ENCODE peak calls at places on chromosomes 6 and 20, in seven cellular contexts. U is heart right ventricle, H is Panc1, R is lower leg skin, O is fibroblast of mammary gland, D is IMR-90, V is esophagus squamous epithelium. G is an unnamed sample.

GRCh38 chr20:53943522-53944291 is 126.7 kb downstream of the BCAS1 start:
- DNase-seq in R (no peak), D (peak; percentile 39), H (no peak), O (peak; percentile 54), V (no peak), U (no peak), G (no peak)

GRCh38 chr20:34185766-34186620 is 55.2 kb upstream of the ASIP start:
- DNase-seq in O (peak; percentile 72), U (no peak), H (no peak), D (no peak), R (no peak), V (no peak), G (no peak)

GRCh38 chr6:40011844-40012243 is 77.6 kb upstream of the MOCS1 start:
- DNase-seq in U (no peak), H (no peak), R (no peak), V (no peak), D (no peak), O (no peak), G (no peak)

GRCh38 chr6:71460933-71461332 is 172.3 kb downstream of the OGFRL1 start:
- DNase-seq in O (peak; percentile 53), V (no peak), H (no peak), D (peak; percentile 79), U (no peak), R (no peak), G (no peak)

GRCh38 chr6:28922841-28923317 is 906 bp downstream of the TRIM27 start:
- DNase-seq in H (no peak), O (peak; percentile 35), D (peak; percentile 31), U (no peak), V (no peak), R (no peak), G (no peak)

GRCh38 chr6:104173680-104174079 is 686.0 kb downstream of the HACE1 start:
- DNase-seq in O (no peak), H (no peak), V (no peak), R (no peak), U (no peak), D (no peak), G (no peak)

GRCh38 chr6:25142506-25142905 is 136.7 kb upstream of the CARMIL1 start:
- DNase-seq in U (no peak), O (no peak), D (no peak), V (no peak), H (no peak), R (no peak), G (no peak)

GRCh38 chr20:57656821-57657536 is 36.8 kb upstream of the ZBP1 start:
- DNase-seq in O (no peak), H (no peak), R (peak; percentile 87), V (no peak), U (no peak), D (no peak), G (no peak)

GRCh38 chr6:161029195-161029809 is 37.7 kb downstream of the MAP3K4 start:
- DNase-seq in H (no peak), U (no peak), R (no peak), D (peak; percentile 91), V (no peak), O (peak; percentile 93), G (no peak)

GRCh38 chr6:37101991-37102298 is 68.0 kb upstream of the PIM1 start:
- DNase-seq in V (no peak), U (no peak), H (no peak), R (no peak), O (no peak), D (no peak), G (no peak)

GRCh38 chr6:37104935-37105781 is 64.8 kb upstream of the PIM1 start:
- DNase-seq in R (no peak), V (no peak), D (no peak), U (no peak), O (no peak), H (no peak), G (no peak)

GRCh38 chr6:37103169-37104039 is 66.5 kb upstream of the PIM1 start:
- DNase-seq in V (no peak), H (no peak), R (peak; percentile 88), D (no peak), U (peak; percentile 48), O (no peak), G (peak; percentile 86)

GRCh38 chr6:37100740-37101139 is 69.2 kb upstream of the PIM1 start:
- DNase-seq in D (no peak), O (no peak), R (no peak), H (no peak), U (no peak), V (no peak), G (no peak)

DNA sequence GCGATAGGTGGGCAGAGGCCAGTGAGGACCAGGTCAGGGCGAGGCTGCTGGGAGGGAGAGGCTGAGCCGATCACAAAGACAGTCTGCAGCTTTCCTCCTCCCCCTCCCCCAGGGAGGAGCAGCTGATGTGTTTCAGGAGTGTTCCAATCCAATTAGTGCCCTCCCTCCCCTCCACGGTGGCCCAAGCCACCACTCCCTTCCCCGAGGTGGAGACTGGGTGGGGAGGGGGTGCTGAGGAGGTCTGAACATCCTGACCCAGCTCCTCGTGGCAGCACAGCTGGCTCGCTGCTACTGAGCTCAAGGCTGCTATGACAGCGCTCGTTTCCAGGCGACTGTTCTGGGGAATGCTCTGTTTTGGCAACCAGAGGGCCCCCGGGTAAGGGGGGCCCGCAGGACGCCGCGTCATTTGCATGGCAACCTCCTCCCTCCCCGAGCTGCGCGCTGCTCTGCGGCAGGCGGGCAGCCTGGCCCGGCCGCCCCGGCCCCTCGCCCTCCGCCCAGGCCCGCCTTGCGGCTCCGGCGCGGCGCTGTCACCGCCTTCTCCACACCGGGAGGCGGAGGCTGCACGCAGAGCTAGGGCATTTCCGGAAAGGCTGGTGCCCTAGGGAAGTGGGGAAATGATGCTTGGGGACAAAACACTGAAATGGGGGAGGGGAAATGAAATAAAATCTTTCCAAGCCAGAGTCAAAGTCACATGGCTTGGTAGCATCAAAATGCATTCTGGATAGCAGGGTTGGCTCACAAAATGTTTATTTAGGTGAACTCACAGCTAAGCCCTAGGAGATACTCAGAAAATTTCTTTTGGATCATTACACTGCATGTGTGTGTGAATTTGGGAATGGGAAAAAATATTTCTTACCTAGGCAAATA is 67.4 kb upstream of the PIM1 start:
- DNase-seq in D (peak; percentile 88), V (no peak), H (peak; percentile 56), U (peak; percentile 87), O (peak; percentile 77), R (peak; percentile 96), G (peak; percentile 95)
- H3K4me3 ChIP-seq in D (peak overlapping the region; percentile 39), V (peak overlapping the region; percentile 42), H (peak overlapping the region; percentile 51), U (peak overlapping the region; percentile 52), O (peak overlapping the region; percentile 34), R (no peak overlapping the region), G (peak overlapping the region; percentile 23)

DNA sequence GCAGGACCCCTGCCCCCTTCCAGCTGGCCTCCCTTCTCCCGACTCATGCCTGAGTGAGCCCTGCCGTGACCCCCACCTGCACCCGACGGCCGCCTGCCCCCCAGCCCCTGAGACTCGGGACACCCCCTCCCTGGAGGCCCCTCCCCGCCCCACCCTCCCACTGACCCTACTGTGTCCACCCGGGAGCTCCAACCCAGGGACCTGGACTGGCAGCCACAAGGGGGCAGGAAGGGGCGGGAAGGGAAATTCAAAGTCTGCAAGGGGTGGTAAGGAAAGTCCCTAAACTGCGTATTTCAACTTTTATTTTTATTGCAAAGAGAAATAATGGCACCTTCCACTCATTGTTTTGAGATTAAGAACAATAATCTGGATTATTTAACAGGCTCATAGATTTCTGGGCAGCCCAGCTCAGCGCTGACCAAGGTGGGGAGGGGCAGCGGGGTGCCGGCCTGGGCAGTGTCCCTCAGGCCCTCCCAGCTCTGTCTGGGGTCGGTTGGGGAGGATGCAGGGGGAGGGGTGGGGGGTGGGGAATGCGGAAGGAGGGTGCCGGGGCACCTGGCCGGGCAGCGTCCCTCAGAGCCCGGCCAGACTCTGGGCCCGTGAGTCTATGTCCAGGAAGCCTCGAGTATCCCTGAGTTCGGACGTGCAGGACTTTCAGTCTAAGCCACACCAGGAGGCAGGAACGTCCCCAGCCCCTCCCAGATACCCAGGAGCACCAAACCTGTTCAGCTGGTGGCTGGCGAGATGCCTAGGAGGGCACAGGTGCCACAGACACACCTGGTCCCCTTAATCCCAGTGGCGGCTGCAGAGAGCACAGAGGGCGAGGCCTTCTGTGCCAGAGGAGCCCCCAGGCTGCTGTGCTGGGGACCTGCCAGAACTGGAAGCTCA is 1.3 kb upstream of the PTK6 start:
- DNase-seq in O (peak; percentile 46), V (no peak), H (no peak), U (no peak), D (peak; percentile 22), R (no peak), G (no peak)
- TF ChIP-seq CTCF in O (peak; percentile 11), V (peak; percentile 7), H (peak; percentile 82), U (peak; percentile 46), D (peak; percentile 21), R (no peak), G (no peak)

DNA sequence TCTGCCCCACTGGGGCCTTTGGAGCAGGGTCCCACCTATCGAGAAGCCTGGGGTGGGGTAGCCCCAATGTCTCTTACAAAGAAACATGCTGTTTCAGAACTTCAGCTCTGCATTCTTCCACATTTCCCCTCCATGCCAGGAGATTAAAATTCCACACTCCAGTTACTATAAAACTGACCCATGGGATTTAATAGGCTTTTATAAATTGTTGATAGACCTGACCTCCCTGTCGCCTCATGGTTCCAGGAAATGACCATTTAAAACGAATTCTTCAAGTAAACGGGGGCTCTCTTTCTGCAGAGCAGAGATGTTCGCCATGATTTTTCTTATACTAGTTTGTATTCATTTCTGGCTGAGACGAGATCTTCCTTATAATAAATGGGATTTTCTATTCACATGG is 19.3 kb downstream of the RIN2 start:
- DNase-seq in V (no peak), R (no peak), O (no peak), H (no peak), D (no peak), U (no peak), G (no peak)
- H3K4me3 ChIP-seq in V (no peak overlapping the region), R (no peak overlapping the region), O (no peak overlapping the region), H (no peak overlapping the region), D (no peak overlapping the region), U (no peak overlapping the region), G (no peak overlapping the region)

DNA sequence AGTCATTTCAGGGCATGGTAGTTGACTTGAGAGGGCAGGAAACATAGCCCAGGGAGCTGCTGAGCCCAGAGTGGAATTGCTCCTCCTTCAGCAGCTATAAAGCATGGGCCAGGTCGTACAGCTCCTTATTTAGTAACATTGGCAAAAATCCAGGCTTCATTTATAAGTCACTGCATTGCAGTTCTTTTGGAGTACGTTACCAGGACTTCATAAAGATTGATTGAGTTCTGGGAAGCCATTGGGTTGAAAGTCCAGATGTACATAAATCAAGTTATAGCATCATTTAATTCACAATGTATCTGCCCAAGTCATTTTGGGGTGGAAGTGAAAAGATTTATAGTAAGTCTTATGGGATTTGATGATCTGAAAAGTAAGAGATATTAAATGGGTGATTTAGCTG is 53.0 kb upstream of the ANKEF1 start:
- DNase-seq in U (no peak), D (no peak), O (peak; percentile 20), H (no peak), R (no peak), V (no peak), G (no peak)
- TF ChIP-seq CTCF in U (no peak), D (no peak), O (no peak), H (no peak), R (no peak), V (no peak), G (no peak)

GRCh38 chr6:116087437-116088027 is 13.1 kb upstream of the NT5DC1 start:
- DNase-seq in V (no peak), D (peak; percentile 78), R (no peak), U (no peak), O (peak; percentile 26), H (no peak), G (no peak)
- H3K4me3 ChIP-seq in V (no peak overlapping the region), D (no peak overlapping the region), R (no peak overlapping the region), U (no peak overlapping the region), O (no peak overlapping the region), H (no peak overlapping the region), G (no peak overlapping the region)

DNA sequence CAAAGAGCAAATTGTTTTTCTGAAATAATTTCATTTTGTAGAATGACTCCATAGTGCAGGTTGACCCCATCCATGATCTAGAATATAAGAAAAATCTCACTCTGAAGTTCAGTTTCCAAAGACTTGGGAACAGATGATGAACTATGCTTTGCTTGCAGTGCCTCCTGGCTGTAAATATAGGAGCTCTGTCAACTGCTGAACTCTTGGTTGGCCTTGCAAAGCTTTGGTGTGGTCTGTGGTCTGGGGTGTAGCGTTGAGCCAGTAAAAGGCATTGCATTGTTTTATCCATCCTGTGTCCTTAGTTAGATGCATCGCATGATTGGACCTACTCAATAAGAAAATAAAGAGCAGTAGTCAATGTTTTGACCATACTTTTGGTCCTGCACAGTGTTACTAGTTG is 104.0 kb downstream of the PLCB4 start:
- DNase-seq in V (no peak), H (no peak), R (no peak), D (no peak), U (no peak), O (peak; percentile 44), G (no peak)
- TF ChIP-seq CTCF in V (no peak), H (no peak), R (no peak), D (no peak), U (peak; percentile 39), O (peak; percentile 36), G (no peak)

G was measured in left lung.